ENCODE peak calls at places on chromosomes 1 and 21, in eight cellular contexts. J is HTR-8/SVneo; W is ACHN; C is stimulated activated CD4-positive, alpha-beta T cell treated with anti-CD3 and anti-CD28 coated beads, Interleukin-1b, Interleukin-23, amount 100 ng/mL, for 4 hours; M is stimulated activated naive CD8-positive, alpha-beta T cell treated with anti-CD3 and anti-CD28 coated beads, Interleukin-15, amount 100 ng/mL, for 72 hours; K is left ventricle myocardium inferior; B is SW 1271; U is fibroblast of lung. D is an unnamed sample.

GRCh38 chr21:42711667-42712066 is 58.2 kb downstream of the PDE9A start:
- DNase-seq in J (no peak), W (no peak), C (no peak), M (no peak), K (no peak), B (no peak), U (no peak), D (no peak)

GRCh38 chr1:20370628-20371200 is 80.0 kb downstream of the VWA5B1 start:
- DNase-seq in J (no peak), W (no peak), C (no peak), M (no peak), K (no peak), B (no peak), U (no peak), D (peak; percentile 94)

GRCh38 chr1:151892190-151892589 is 17.1 kb downstream of the THEM4 start:
- DNase-seq in J (no peak), W (no peak), C (no peak), M (no peak), K (no peak), B (no peak), U (peak; percentile 80), D (no peak)

GRCh38 chr1:231636157-231636556 is 9.6 kb downstream of the DISC1 start:
- DNase-seq in J (peak; percentile 78), W (peak; percentile 79), C (no peak), M (no peak), K (no peak), B (no peak), U (peak; percentile 82), D (no peak)

GRCh38 chr1:207959141-207959825 is 48.4 kb upstream of the CD34 start:
- DNase-seq in J (no peak), W (peak; percentile 32), C (peak; percentile 1), M (peak; percentile 45), K (peak; percentile 90), B (no peak), U (peak; percentile 60), D (no peak)

GRCh38 chr1:87684786-87685185 is 356.1 kb downstream of the LMO4 start:
- DNase-seq in J (no peak), W (no peak), C (no peak), M (no peak), K (no peak), B (no peak), U (peak; percentile 79), D (no peak)

GRCh38 chr1:200873671-200874397 is 1.1 kb downstream of the GPR25 start:
- DNase-seq in J (no peak), W (no peak), C (no peak), M (no peak), K (no peak), B (no peak), U (no peak), D (no peak)

GRCh38 chr1:162204129-162204882 is 134.8 kb downstream of the NOS1AP start:
- DNase-seq in J (no peak), W (no peak), C (no peak), M (no peak), K (no peak), B (no peak), U (no peak), D (no peak)

GRCh38 chr1:232144696-232145230 is 485.2 kb downstream of the SIPA1L2 start:
- DNase-seq in J (no peak), W (no peak), C (no peak), M (no peak), K (no peak), B (no peak), U (no peak), D (no peak)

GRCh38 chr1:243841507-243841906 is 8.5 kb downstream of the AKT3 start:
- DNase-seq in J (no peak), W (no peak), C (no peak), M (no peak), K (no peak), B (no peak), U (peak; percentile 64), D (no peak)

GRCh38 chr21:36156815-36157670 is at the start of gene DOP1B:
- DNase-seq in J (peak; percentile 28), W (no peak), C (peak; percentile 29), M (no peak), K (peak; percentile 21), B (no peak), U (no peak), D (peak; percentile 44)